ENCODE peak calls at places on chromosome 1, in six cellular contexts. N is epithelial cell of esophagus, S is left ventricle myocardium inferior, R is GM12878, I is SJSA1, U is GM23248. E is an unnamed sample.

GRCh38 chr1:207059881-207060280 is 6.8 kb downstream of the PFKFB2 start:
- DNase-seq in U (no peak), S (no peak), R (no peak), I (no peak), N (no peak), E (no peak)

GRCh38 chr1:30336550-30337426 is 386.6 kb downstream of the MATN1 start:
- DNase-seq in N (no peak), U (no peak), I (no peak), R (no peak), S (no peak), E (no peak)

GRCh38 chr1:44791364-44791801 is 3.4 kb upstream of the BEST4 start:
- DNase-seq in N (no peak), R (no peak), U (no peak), I (no peak), S (no peak), E (no peak)

GRCh38 chr1:150513275-150513885 is 2.2 kb upstream of the FALEC start:
- DNase-seq in R (no peak), U (peak), I (no peak), N (peak), S (no peak), E (no peak)

GRCh38 chr1:224623743-224624333 is 7.7 kb downstream of the CNIH3 start:
- DNase-seq in R (peak), I (peak), S (no peak), N (peak), U (peak), E (no peak)

GRCh38 chr1:204858381-204858821 is 12.3 kb upstream of the NFASC start:
- DNase-seq in I (no peak), S (no peak), R (no peak), N (no peak), U (peak), E (no peak)

GRCh38 chr1:218348628-218349185 is 3.6 kb downstream of the TGFB2 start:
- DNase-seq in S (no peak), I (no peak), U (no peak), N (peak), R (no peak), E (no peak)

GRCh38 chr1:220825819-220826551 is 39.3 kb downstream of the MTARC1 start:
- DNase-seq in N (no peak), U (peak), S (no peak), I (peak), R (no peak), E (no peak)

GRCh38 chr1:197923013-197923412 is 5.8 kb downstream of the LHX9 start:
- DNase-seq in N (no peak), U (no peak), S (no peak), I (no peak), R (no peak), E (no peak)

GRCh38 chr1:229714964-229715603 is 89.0 kb downstream of the URB2 start:
- DNase-seq in N (peak), U (peak), S (no peak), I (peak), R (no peak), E (no peak)

GRCh38 chr1:154327466-154328317 is 2.4 kb downstream of the ATP8B2 start:
- DNase-seq in U (no peak), R (no peak), I (no peak), N (peak), S (no peak), E (peak)

GRCh38 chr1:184150776-184151531 is 99.4 kb downstream of the TSEN15 start:
- DNase-seq in I (no peak), U (peak), R (no peak), N (no peak), S (no peak), E (no peak)

GRCh38 chr1:47618830-47619229 is 181.0 kb downstream of the FOXD2 start:
- DNase-seq in N (peak), I (no peak), R (no peak), U (no peak), S (no peak), E (no peak)

GRCh38 chr1:24185056-24185455 is 2.0 kb downstream of the IFNLR1 start:
- DNase-seq in U (no peak), N (no peak), S (no peak), R (no peak), I (no peak), E (no peak)
- H3K4me3 ChIP-seq in U (no peak), N (no peak), S (no peak), R (no peak), I (no peak), E (peak)

GRCh38 chr1:54273092-54273836 is 73.3 kb downstream of the MRPL37 start:
- DNase-seq in S (peak), R (peak), I (no peak), N (no peak), U (peak), E (no peak)

GRCh38 chr1:54274448-54274847 is 74.5 kb downstream of the MRPL37 start:
- DNase-seq in S (no peak), U (peak), R (no peak), I (no peak), N (no peak), E (no peak)

GRCh38 chr1:54274881-54275280 is 74.9 kb downstream of the MRPL37 start:
- DNase-seq in N (no peak), U (no peak), I (no peak), S (no peak), R (no peak), E (no peak)

GRCh38 chr1:54272772-54273091 is 72.8 kb downstream of the MRPL37 start:
- DNase-seq in S (no peak), U (no peak), N (peak), R (no peak), I (no peak), E (no peak)

DNA sequence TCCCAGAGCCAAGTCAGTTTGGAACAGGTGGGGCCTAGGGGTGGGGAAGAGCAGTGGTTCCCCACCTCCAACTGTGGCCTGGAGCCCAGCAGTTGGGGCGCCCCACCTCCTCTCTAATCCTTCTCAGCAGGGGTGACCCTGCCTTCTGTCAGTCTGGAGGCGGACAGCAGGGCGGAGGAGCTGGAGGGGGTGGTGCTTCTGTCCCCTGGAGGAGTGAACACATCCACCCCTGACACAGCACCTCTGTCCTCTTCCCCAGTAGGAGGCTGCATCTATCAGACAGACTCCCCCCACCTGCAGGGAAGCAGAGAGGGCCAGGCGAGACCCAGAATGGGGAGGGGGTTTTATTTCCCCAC is 73.8 kb downstream of the MRPL37 start:
- DNase-seq in U (peak), N (no peak), S (peak), R (no peak), I (no peak), E (no peak)
- H3K4me3 ChIP-seq in U (peak), N (no peak), S (peak), R (no peak), I (no peak), E (no peak)

DNA sequence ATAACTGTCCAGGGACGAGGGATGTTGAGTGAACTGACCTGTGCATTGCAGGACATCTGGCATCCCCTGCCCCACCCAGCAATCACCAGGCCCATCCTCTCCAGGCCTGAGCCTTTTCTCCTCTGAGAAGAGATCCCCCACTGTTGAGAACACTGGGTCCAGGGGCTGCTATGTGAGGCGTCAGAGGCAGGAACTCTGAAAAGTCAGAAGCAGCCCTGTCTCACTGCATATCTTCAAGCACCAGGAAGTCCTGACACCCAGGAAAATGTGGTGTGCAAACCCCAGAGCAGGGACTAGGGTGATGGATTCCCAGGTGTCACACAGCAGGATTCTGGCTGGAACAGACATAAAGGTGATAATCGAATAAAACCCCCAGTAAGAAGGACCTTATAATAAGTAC is 17.2 kb upstream of the ACBD3 start:
- DNase-seq in I (no peak), U (no peak), N (no peak), R (no peak), S (no peak), E (no peak)
- H3K4me3 ChIP-seq in I (no peak), U (no peak), N (no peak), R (no peak), S (no peak), E (no peak)

DNA sequence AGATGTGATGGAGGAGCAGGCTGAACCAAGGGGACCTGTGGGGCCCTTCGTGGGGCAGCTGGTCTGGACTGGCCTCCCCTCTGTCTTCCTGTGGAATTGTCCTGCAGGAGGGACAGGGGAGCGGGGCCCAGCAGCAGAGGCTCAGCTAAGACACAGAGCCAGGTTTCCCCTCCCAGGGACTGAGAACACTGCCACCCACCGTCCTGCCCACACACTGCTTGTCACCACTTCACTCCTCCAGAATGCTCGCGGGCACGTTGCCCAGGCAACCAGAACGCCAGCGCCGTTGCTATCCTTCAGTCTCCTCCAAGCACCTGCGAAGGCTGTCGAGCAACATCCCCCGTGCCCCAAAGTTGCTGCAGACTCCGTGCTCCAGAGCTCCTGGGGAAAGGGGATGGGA is 46.4 kb downstream of the AJAP1 start:
- DNase-seq in U (no peak), N (no peak), R (no peak), S (no peak), I (no peak), E (no peak)
- H3K4me3 ChIP-seq in U (no peak), N (no peak), R (no peak), S (no peak), I (no peak), E (no peak)

DNA sequence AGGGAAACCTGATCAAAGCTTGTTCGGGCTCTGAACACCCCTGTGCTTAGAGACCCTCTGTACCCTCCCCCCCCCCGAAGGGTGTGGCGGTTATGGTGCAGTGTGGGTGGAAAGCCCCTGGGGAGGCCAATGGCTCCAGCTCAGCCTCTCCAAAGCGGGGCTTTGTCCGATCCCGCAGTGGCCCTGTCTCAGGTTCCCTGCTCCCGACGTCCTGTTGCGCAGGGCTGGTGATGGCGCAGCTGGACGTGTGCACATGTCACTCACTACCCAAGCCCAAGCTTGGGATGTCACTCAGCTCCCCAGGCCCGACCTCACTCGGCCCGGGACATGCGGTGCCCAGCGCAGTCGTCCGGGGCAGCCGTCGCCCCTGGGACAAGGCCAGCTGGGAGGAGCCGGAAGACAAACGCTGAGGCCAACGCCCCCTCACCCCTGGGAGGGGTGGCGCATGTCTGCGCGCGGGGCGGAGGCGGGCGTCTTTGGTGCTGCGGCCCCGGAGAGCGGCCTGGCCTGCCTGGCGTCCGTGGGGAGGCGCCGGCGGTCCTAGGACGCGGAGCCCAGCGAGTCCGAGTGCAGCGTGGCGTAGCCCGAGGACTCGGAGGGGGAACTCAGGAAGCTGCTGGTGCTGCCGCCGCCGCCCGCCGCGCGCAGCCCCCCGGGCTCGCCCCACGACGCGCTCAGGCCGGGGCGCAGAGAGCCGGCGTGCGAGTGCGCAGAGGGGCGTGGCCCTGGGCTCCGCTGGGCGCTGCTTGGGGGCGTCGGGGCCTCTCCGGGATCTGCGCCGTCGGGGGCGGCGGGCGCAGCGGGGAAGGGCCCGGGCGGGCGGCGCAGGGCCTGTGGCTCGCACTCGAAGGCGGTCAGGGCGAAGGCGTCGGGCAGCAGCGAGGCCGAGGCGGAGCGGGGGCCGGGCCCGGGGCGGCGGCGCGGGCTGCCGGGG is 5.1 kb downstream of the HES3 start:
- DNase-seq in N (no peak), U (peak), I (no peak), S (peak), R (no peak), E (no peak)
- H3K4me3 ChIP-seq in N (no peak), U (peak), I (no peak), S (peak), R (no peak), E (no peak)

GRCh38 chr1:193322218-193322617 is 135.8 kb upstream of the B3GALT2 start:
- DNase-seq in R (no peak), U (peak), I (peak), N (peak), S (no peak), E (no peak)
- H3K4me3 ChIP-seq in R (no peak), U (no peak), I (no peak), N (no peak), S (no peak), E (no peak)

DNA sequence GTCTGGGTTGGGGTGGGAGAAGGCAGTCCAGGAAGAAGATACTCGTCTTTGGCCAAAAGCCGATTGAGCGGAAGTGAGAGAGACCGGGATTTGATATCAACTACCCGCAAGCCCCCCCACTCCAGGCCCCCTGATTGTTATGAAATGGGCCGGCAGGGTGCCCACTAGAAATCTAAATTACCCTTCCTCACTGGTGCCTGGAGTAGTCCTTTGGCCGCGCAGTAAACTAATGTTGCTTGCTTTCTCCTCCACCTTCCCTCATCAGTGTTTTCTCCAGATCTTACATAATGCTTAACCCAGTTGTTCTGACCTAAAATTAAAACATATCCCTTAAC is 119.2 kb upstream of the BARHL2 start:
- DNase-seq in S (no peak), I (no peak), R (no peak), N (no peak), U (no peak), E (no peak)
- H3K4me3 ChIP-seq in S (peak), I (no peak), R (no peak), N (no peak), U (peak), E (no peak)

E was measured in GM06990.